ENCODE peak calls at places on chromosome 6, in six cellular contexts. One of them, this sample, is unnamed.

GRCh38 chr6:167450631-167451030 is 125.7 kb downstream of the TTLL2 start:
- DNase-seq in A549: no peak
- DNase-seq in GM12878: no peak
- DNase-seq in endothelial cell of umbilical vein: no peak
- DNase-seq in HepG2: no peak
- DNase-seq in K562: no peak
- DNase-seq in this sample: no peak

GRCh38 chr6:99991955-99992354 is 2.1 kb downstream of the MCHR2 start:
- DNase-seq in GM12878: no peak
- DNase-seq in A549: no peak
- DNase-seq in K562: no peak
- DNase-seq in HepG2: no peak
- DNase-seq in endothelial cell of umbilical vein: no peak
- DNase-seq in this sample: no peak

GRCh38 chr6:122530440-122531046 is 58.9 kb upstream of the SERINC1 start:
- DNase-seq in HepG2: peak
- DNase-seq in A549: peak
- DNase-seq in GM12878: peak
- DNase-seq in endothelial cell of umbilical vein: peak
- DNase-seq in K562: peak
- DNase-seq in this sample: peak

GRCh38 chr6:116088946-116089345 is 11.7 kb upstream of the NT5DC1 start:
- DNase-seq in endothelial cell of umbilical vein: no peak
- DNase-seq in HepG2: no peak
- DNase-seq in A549: no peak
- DNase-seq in GM12878: no peak
- DNase-seq in K562: no peak
- DNase-seq in this sample: no peak

GRCh38 chr6:42300701-42301100 is 83.0 kb upstream of the MRPS10 start:
- DNase-seq in K562: no peak
- DNase-seq in HepG2: no peak
- DNase-seq in A549: peak
- DNase-seq in GM12878: no peak
- DNase-seq in endothelial cell of umbilical vein: no peak
- DNase-seq in this sample: no peak

GRCh38 chr6:72855471-72855870 is 233.6 kb downstream of the KCNQ5 start:
- DNase-seq in GM12878: no peak
- DNase-seq in K562: no peak
- DNase-seq in endothelial cell of umbilical vein: no peak
- DNase-seq in HepG2: no peak
- DNase-seq in A549: no peak
- DNase-seq in this sample: no peak

GRCh38 chr6:11710221-11710836 is 68.3 kb downstream of the ADTRP start:
- DNase-seq in K562: no peak
- DNase-seq in GM12878: no peak
- DNase-seq in HepG2: no peak
- DNase-seq in A549: no peak
- DNase-seq in endothelial cell of umbilical vein: peak
- DNase-seq in this sample: no peak

GRCh38 chr6:30399390-30400058 is 54.6 kb downstream of the RPP21 start:
- DNase-seq in endothelial cell of umbilical vein: no peak
- DNase-seq in HepG2: no peak
- DNase-seq in K562: no peak
- DNase-seq in GM12878: no peak
- DNase-seq in A549: no peak
- DNase-seq in this sample: no peak

GRCh38 chr6:74979065-74979766 is 226.6 kb downstream of the COL12A1 start:
- DNase-seq in endothelial cell of umbilical vein: no peak
- DNase-seq in HepG2: no peak
- DNase-seq in A549: no peak
- DNase-seq in K562: no peak
- DNase-seq in GM12878: no peak
- DNase-seq in this sample: no peak

GRCh38 chr6:135675862-135676261 is 175.6 kb upstream of the PDE7B start:
- DNase-seq in endothelial cell of umbilical vein: peak
- DNase-seq in HepG2: peak
- DNase-seq in A549: peak
- DNase-seq in GM12878: peak
- DNase-seq in K562: peak
- DNase-seq in this sample: peak

GRCh38 chr6:26500102-26500501 is at the start of gene BTN1A1:
- DNase-seq in K562: no peak
- DNase-seq in A549: no peak
- DNase-seq in GM12878: no peak
- DNase-seq in HepG2: no peak
- DNase-seq in endothelial cell of umbilical vein: no peak
- DNase-seq in this sample: no peak

GRCh38 chr6:26379236-26380139 is 3.4 kb upstream of the BTN2A2 start:
- DNase-seq in K562: no peak
- DNase-seq in GM12878: no peak
- DNase-seq in endothelial cell of umbilical vein: no peak
- DNase-seq in A549: no peak
- DNase-seq in HepG2: no peak
- DNase-seq in this sample: no peak

GRCh38 chr6:12048609-12049008 is 36.5 kb downstream of the HIVEP1 start:
- DNase-seq in endothelial cell of umbilical vein: no peak
- DNase-seq in GM12878: no peak
- DNase-seq in A549: no peak
- DNase-seq in K562: no peak
- DNase-seq in HepG2: no peak
- DNase-seq in this sample: no peak

GRCh38 chr6:25042599-25042936 is 106.8 kb upstream of the RIPOR2 start:
- DNase-seq in GM12878: no peak
- DNase-seq in K562: no peak
- DNase-seq in A549: no peak
- DNase-seq in endothelial cell of umbilical vein: no peak
- DNase-seq in HepG2: no peak
- DNase-seq in this sample: no peak

GRCh38 chr6:116397960-116398359 is 27.2 kb downstream of the DSE start:
- DNase-seq in A549: no peak
- DNase-seq in HepG2: no peak
- DNase-seq in K562: no peak
- DNase-seq in endothelial cell of umbilical vein: peak
- DNase-seq in GM12878: no peak
- DNase-seq in this sample: no peak

GRCh38 chr6:71913431-71913830 is 27.1 kb downstream of the RIMS1 start:
- DNase-seq in A549: no peak
- DNase-seq in GM12878: no peak
- DNase-seq in endothelial cell of umbilical vein: no peak
- DNase-seq in HepG2: no peak
- DNase-seq in K562: no peak
- DNase-seq in this sample: no peak

GRCh38 chr6:18492957-18493356 is 105.8 kb downstream of the RNF144B start:
- DNase-seq in HepG2: no peak
- DNase-seq in GM12878: no peak
- DNase-seq in endothelial cell of umbilical vein: no peak
- DNase-seq in A549: peak
- DNase-seq in K562: no peak
- DNase-seq in this sample: no peak

GRCh38 chr6:148619891-148620290 is 126.9 kb upstream of the UST start:
- DNase-seq in GM12878: no peak
- DNase-seq in A549: no peak
- DNase-seq in K562: no peak
- DNase-seq in HepG2: no peak
- DNase-seq in endothelial cell of umbilical vein: no peak
- DNase-seq in this sample: no peak

GRCh38 chr6:158608221-158608620 is 36.3 kb downstream of the DYNLT1 start:
- DNase-seq in HepG2: no peak
- DNase-seq in endothelial cell of umbilical vein: no peak
- DNase-seq in A549: no peak
- DNase-seq in K562: no peak
- DNase-seq in GM12878: no peak
- DNase-seq in this sample: no peak

GRCh38 chr6:34384305-34385153 is 7.9 kb downstream of the NUDT3 start:
- DNase-seq in A549: no peak
- DNase-seq in endothelial cell of umbilical vein: no peak
- DNase-seq in K562: no peak
- DNase-seq in GM12878: no peak
- DNase-seq in HepG2: no peak
- DNase-seq in this sample: no peak

GRCh38 chr6:143755301-143755744 is 77.6 kb downstream of the PHACTR2 start:
- DNase-seq in K562: no peak
- DNase-seq in GM12878: no peak
- DNase-seq in A549: peak
- DNase-seq in endothelial cell of umbilical vein: peak
- DNase-seq in HepG2: no peak
- DNase-seq in this sample: no peak

GRCh38 chr6:110173506-110174132 is 5.9 kb downstream of the WASF1 start:
- DNase-seq in A549: no peak
- DNase-seq in endothelial cell of umbilical vein: no peak
- DNase-seq in HepG2: peak
- DNase-seq in K562: peak
- DNase-seq in GM12878: no peak
- DNase-seq in this sample: peak

DNA sequence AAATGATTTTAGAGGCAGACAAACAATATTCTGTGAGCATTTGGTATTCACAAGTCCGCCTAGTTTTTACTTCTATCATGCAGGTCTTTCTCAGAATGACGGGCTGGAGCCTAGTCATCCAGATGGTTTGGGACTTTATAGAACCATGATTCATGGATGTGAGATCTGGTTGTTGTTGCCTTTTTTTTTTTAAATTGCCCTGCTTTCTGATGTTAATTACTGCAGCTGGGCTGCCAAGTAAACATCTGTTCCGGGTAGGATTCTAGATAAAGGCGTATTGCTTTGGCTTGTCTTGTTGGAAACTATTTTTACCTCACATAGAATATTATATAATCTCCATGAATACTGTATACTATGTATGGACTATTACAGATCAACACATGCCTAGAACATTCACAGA is 58.1 kb downstream of the RNF217 start:
- DNase-seq in GM12878: no peak
- DNase-seq in endothelial cell of umbilical vein: no peak
- DNase-seq in K562: peak
- DNase-seq in A549: no peak
- DNase-seq in HepG2: no peak
- DNase-seq in this sample: no peak
- TF ChIP-seq MYC in GM12878: no peak
- TF ChIP-seq MYC in endothelial cell of umbilical vein: no peak
- TF ChIP-seq MYC in K562: no peak
- TF ChIP-seq MYC in A549: no peak
- TF ChIP-seq MYC in HepG2: no peak
- TF ChIP-seq MYC in this sample: no peak

DNA sequence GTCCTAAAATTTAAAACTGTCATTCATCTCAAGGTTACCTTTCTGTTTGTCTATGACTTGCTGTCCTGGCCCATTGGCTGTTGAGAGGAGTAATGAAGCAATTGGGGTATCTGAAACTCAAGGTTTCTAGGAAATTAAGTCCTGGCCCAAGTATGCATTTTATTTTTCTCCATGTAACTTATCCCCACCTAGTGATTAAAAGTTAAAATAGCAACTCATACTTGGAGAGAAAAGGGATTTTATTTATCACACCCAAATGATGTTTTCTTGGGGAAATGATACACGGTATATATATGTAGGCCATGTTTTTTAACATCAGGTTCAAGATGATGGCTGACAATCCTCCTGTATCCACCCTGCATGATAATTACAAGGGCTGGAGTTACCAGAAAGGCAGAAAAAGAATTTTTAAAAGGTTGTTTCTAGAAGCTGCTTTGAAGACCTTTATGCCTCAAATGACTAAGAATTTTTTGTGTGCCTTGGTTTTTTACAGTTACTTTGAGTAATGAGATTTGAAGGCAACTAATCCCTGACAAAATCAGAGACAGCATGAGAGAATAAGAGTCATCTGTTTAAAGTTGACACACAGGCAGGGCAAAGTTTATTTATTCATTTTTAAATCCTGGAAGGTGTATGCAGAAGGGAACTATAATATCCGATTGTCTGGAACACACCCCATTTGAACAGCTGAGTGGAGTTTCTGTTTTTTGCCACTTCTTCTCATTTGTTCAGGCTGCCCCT is 28.9 kb upstream of the C6orf58 start:
- DNase-seq in GM12878: no peak
- DNase-seq in HepG2: no peak
- DNase-seq in A549: no peak
- DNase-seq in endothelial cell of umbilical vein: no peak
- DNase-seq in K562: no peak
- DNase-seq in this sample: peak
- TF ChIP-seq MAX in GM12878: no peak
- TF ChIP-seq MAX in HepG2: no peak
- TF ChIP-seq MAX in A549: no peak
- TF ChIP-seq MAX in endothelial cell of umbilical vein: no peak
- TF ChIP-seq MAX in K562: no peak
- TF ChIP-seq MAX in this sample: no peak

DNA sequence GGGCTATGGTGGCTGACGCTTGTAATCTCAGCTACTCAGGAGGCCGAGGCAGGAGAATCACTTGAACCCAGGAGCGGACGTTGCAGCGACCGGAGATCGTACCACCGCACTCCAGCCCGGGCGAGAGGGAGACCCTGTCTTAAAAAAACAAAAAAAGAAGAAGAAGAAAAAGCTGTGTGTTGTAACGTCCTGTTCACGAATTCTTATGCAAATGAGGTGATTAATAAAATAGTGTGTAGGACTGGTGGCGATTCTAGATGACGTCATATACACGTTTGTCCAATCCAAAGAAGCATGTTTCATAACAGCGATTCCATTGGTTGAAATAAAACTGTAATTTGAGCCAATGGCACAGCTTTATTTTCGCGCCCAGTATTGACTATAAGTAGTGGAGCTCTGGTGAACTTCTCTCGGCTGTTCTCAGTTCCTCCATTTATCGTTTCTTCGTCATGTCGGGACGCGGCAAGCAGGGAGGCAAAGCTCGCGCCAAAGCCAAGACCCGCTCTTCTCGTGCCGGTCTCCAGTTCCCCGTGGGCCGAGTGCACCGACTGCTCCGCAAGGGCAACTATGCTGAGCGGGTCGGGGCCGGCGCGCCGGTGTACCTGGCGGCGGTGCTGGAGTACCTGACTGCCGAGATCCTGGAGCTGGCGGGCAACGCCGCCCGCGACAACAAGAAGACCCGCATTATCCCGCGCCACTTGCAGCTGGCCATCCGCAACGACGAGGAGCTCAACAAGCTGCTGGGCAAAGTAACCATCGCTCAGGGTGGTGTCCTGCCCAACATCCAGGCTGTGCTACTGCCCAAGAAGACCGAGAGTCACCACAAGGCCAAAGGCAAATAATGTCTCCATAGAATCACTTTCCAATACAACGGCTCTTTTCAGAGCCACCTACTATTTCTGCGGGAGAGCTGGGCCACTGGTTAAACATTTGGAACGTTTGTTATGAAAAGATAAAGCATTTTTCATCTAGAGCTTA is 47.0 kb downstream of the OR2B2 start:
- DNase-seq in HepG2: peak
- DNase-seq in GM12878: peak
- DNase-seq in endothelial cell of umbilical vein: peak
- DNase-seq in K562: peak
- DNase-seq in A549: peak
- DNase-seq in this sample: peak
- TF ChIP-seq POLR2A in HepG2: peak
- TF ChIP-seq POLR2A in GM12878: peak
- TF ChIP-seq POLR2A in endothelial cell of umbilical vein: peak
- TF ChIP-seq POLR2A in K562: peak
- TF ChIP-seq POLR2A in A549: peak
- TF ChIP-seq POLR2A in this sample: peak

GRCh38 chr6:106163966-106164877 is 78.1 kb downstream of the PRDM1 start:
- DNase-seq in A549: no peak
- DNase-seq in HepG2: no peak
- DNase-seq in endothelial cell of umbilical vein: no peak
- DNase-seq in K562: no peak
- DNase-seq in GM12878: peak
- DNase-seq in this sample: peak
- TF ChIP-seq MYC in A549: no peak
- TF ChIP-seq MYC in HepG2: no peak
- TF ChIP-seq MYC in endothelial cell of umbilical vein: no peak
- TF ChIP-seq MYC in K562: no peak
- TF ChIP-seq MYC in GM12878: no peak
- TF ChIP-seq MYC in this sample: peak

This sample was measured in NB4.